ENCODE peak calls at places on chromosomes 4 and X, in four cellular contexts. One of them, this sample, is unnamed.

GRCh38 chrX:70485466-70485865 is 40.8 kb downstream of the DLG3 start:
- DNase-seq in cardiac fibroblast: no peak
- DNase-seq in A549: no peak
- DNase-seq in choroid plexus epithelial cell: no peak
- DNase-seq in this sample: no peak

GRCh38 chrX:110004210-110004609 is 1.3 kb downstream of the TMEM164 start:
- DNase-seq in cardiac fibroblast: no peak
- DNase-seq in A549: peak; percentile 13
- DNase-seq in choroid plexus epithelial cell: no peak
- DNase-seq in this sample: no peak

GRCh38 chr4:74181225-74181624 is 23.3 kb downstream of the MTHFD2L start:
- DNase-seq in cardiac fibroblast: peak; percentile 67
- DNase-seq in A549: no peak
- DNase-seq in choroid plexus epithelial cell: peak; percentile 21
- DNase-seq in this sample: no peak

GRCh38 chrX:141760761-141761160 is 62.2 kb upstream of the SPANXD start:
- DNase-seq in cardiac fibroblast: peak; percentile 15
- DNase-seq in A549: peak; percentile 17
- DNase-seq in choroid plexus epithelial cell: peak; percentile 2
- DNase-seq in this sample: no peak

GRCh38 chrX:13091111-13091765 is 46.8 kb upstream of the FAM9C start:
- DNase-seq in cardiac fibroblast: no peak
- DNase-seq in A549: no peak
- DNase-seq in choroid plexus epithelial cell: peak; percentile 60
- DNase-seq in this sample: no peak

GRCh38 chrX:132836471-132836870 is 122.0 kb downstream of the HS6ST2 start:
- DNase-seq in cardiac fibroblast: no peak
- DNase-seq in A549: no peak
- DNase-seq in choroid plexus epithelial cell: no peak
- DNase-seq in this sample: no peak

GRCh38 chr4:85677286-85677685 is 202.3 kb downstream of the ARHGAP24 start:
- DNase-seq in cardiac fibroblast: peak; percentile 10
- DNase-seq in A549: no peak
- DNase-seq in choroid plexus epithelial cell: peak; percentile 28
- DNase-seq in this sample: no peak

GRCh38 chr4:141020801-141021261 is 112.4 kb downstream of the RNF150 start:
- DNase-seq in cardiac fibroblast: peak; percentile 26
- DNase-seq in A549: no peak
- DNase-seq in choroid plexus epithelial cell: peak; percentile 76
- DNase-seq in this sample: no peak

GRCh38 chr4:172974586-172974985 is 194.0 kb upstream of the GALNT7 start:
- DNase-seq in cardiac fibroblast: no peak
- DNase-seq in A549: no peak
- DNase-seq in choroid plexus epithelial cell: no peak
- DNase-seq in this sample: no peak

GRCh38 chr4:76589402-76589801 is 154.4 kb downstream of the SHROOM3 start:
- DNase-seq in cardiac fibroblast: peak; percentile 62
- DNase-seq in A549: peak; percentile 31
- DNase-seq in choroid plexus epithelial cell: peak; percentile 65
- DNase-seq in this sample: no peak

GRCh38 chrX:8579602-8580001 is 115.0 kb downstream of the VCX3B start:
- DNase-seq in cardiac fibroblast: no peak
- DNase-seq in A549: no peak
- DNase-seq in choroid plexus epithelial cell: no peak
- DNase-seq in this sample: no peak

GRCh38 chr4:41122775-41123174 is 91.6 kb downstream of the APBB2 start:
- DNase-seq in cardiac fibroblast: no peak
- DNase-seq in A549: no peak
- DNase-seq in choroid plexus epithelial cell: no peak
- DNase-seq in this sample: no peak

GRCh38 chrX:9610774-9611392 is 146.0 kb downstream of the TBL1X start:
- DNase-seq in cardiac fibroblast: peak; percentile 40
- DNase-seq in A549: no peak
- DNase-seq in choroid plexus epithelial cell: peak; percentile 26
- DNase-seq in this sample: no peak

GRCh38 chr4:23934915-23935314 is 45.1 kb upstream of the PPARGC1A start:
- DNase-seq in cardiac fibroblast: peak; percentile 77
- DNase-seq in A549: no peak
- DNase-seq in choroid plexus epithelial cell: peak; percentile 97
- DNase-seq in this sample: no peak

GRCh38 chr4:84708406-84709135 is 125.6 kb downstream of the CDS1 start:
- DNase-seq in cardiac fibroblast: peak; percentile 62
- DNase-seq in A549: no peak
- DNase-seq in choroid plexus epithelial cell: peak; percentile 33
- DNase-seq in this sample: no peak

GRCh38 chr4:26238782-26239647 is 81.8 kb upstream of the RBPJ start:
- DNase-seq in cardiac fibroblast: peak; percentile 74
- DNase-seq in A549: no peak
- DNase-seq in choroid plexus epithelial cell: peak; percentile 76
- DNase-seq in this sample: no peak

GRCh38 chrX:150127216-150127615 is 188.9 kb upstream of the EOLA2 start:
- DNase-seq in cardiac fibroblast: no peak
- DNase-seq in A549: no peak
- DNase-seq in choroid plexus epithelial cell: no peak
- DNase-seq in this sample: no peak

DNA sequence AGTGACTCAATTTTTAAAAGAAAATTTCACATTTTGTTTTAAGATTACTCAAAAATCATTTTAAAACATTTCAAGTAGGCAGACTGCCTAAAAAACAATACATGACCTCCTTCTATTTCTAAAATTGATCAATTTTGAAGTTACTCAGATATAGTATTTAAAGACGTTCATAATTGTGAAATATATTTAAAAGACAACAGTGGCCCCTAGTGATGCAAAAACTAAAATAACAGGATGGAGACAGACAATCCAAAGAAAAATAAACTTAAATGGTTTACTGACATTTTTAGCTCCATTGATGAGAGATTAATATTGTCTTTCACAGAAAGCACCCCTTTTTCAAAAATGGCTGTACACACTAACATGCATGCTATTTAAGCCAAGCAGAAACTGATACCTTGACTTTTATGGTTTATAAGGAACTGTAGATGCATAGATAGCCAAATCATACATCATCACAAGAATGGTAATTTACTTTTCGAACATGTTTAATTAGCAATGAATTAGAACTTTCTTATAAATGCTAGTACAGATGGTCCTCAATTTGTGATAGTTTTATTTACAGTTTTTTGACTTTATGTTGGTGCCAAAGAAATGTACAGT is 69.8 kb upstream of the FAT4 start:
- DNase-seq in cardiac fibroblast: peak; percentile 72
- DNase-seq in A549: no peak
- DNase-seq in choroid plexus epithelial cell: peak; percentile 57
- DNase-seq in this sample: no peak
- TF ChIP-seq CTCF in cardiac fibroblast: peak; percentile 22
- TF ChIP-seq CTCF in A549: peak; percentile 36
- TF ChIP-seq CTCF in choroid plexus epithelial cell: peak; percentile 42
- TF ChIP-seq CTCF in this sample: no peak

DNA sequence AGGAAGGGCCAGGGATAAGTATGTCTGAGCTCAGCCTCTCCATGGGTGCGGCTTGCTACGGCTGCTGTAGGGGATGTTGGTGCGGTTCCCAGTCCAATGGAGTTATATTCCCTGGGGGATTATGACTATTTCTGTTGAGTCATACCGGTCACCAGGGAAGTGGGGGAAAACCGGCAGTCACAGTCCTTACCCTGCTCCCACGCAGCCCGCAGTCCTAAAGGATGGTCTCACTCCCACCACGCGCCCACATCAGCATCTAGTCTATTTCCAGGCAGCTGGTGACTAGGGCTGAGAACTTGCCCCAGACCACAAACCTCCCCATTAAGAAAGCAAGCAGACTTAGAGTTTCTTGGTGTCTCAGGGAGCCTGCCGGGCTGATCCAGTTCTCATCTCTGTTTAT is 191.6 kb downstream of the VEGFC start:
- DNase-seq in cardiac fibroblast: peak; percentile 85
- DNase-seq in A549: peak; percentile 2
- DNase-seq in choroid plexus epithelial cell: no peak
- DNase-seq in this sample: no peak
- TF ChIP-seq CTCF in cardiac fibroblast: no peak
- TF ChIP-seq CTCF in A549: no peak
- TF ChIP-seq CTCF in choroid plexus epithelial cell: no peak
- TF ChIP-seq CTCF in this sample: no peak

GRCh38 chr4:1604706-1605205 is 79.4 kb downstream of the FAM53A start:
- DNase-seq in cardiac fibroblast: no peak
- DNase-seq in A549: no peak
- DNase-seq in choroid plexus epithelial cell: no peak
- DNase-seq in this sample: no peak
- TF ChIP-seq CTCF in cardiac fibroblast: no peak
- TF ChIP-seq CTCF in A549: no peak
- TF ChIP-seq CTCF in choroid plexus epithelial cell: no peak
- TF ChIP-seq CTCF in this sample: no peak

DNA sequence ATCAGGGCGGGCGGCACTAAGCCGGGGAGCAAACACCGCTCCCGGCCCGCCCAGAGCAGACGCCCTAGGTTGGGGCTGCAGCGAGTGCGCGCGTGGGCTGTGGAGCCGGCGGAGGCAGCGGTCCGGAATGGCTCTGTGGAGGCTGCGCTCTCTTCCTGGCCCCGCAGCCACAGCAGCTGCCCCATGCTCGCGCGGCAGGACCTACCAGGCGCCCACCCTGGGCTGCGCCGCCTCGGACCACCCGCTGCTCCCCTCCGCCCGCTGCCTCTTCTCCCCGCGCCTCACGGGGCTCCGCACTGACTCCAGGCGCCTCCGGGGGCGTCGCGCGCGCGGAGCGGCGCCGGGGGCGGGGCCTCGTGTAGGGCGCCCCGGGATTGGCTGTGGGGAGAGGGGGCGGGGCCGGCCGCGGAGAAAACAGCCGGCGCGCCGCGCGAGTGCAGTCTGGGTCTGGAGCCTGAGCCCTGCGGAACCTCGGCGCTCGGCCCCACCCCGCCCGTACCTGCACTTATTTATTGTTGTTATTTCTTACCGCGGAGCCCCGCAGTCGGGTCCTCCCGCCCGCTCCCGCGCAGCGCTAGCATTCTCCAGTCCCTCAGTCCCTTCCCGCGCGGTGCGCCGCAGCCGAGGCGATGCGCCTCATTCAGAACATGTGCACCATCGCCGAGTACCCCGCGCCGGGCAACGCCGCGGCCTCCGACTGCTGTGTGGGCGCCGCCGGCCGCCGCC is at the start of gene RASL11B:
- DNase-seq in cardiac fibroblast: peak; percentile 63
- DNase-seq in A549: peak; percentile 40
- DNase-seq in choroid plexus epithelial cell: peak; percentile 71
- DNase-seq in this sample: peak; percentile 91
- TF ChIP-seq CTCF in cardiac fibroblast: no peak
- TF ChIP-seq CTCF in A549: no peak
- TF ChIP-seq CTCF in choroid plexus epithelial cell: no peak
- TF ChIP-seq CTCF in this sample: no peak

DNA sequence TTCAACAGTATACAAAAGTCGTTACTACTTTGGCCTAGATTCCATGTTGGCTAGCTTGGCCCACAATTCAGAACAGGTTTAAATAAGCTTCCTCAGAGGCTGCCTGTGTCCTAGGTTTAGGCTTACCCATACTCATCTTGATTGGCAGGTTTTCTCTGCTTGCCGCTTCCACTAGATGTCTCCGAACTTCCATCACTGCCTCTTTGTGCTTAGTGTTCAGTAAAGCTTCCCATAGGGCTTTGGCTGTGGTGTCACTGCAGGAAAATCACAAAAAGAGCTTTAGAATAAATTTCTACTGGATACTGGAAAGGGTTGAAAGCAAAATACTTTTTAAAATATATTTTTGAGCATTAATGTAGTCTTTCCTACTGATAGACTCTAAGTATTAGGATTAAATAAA is 52.4 kb downstream of the SCFD2 start:
- DNase-seq in cardiac fibroblast: peak; percentile 44
- DNase-seq in A549: peak; percentile 46
- DNase-seq in choroid plexus epithelial cell: peak; percentile 77
- DNase-seq in this sample: no peak
- TF ChIP-seq CTCF in cardiac fibroblast: peak; percentile 15
- TF ChIP-seq CTCF in A549: peak; percentile 29
- TF ChIP-seq CTCF in choroid plexus epithelial cell: peak; percentile 70
- TF ChIP-seq CTCF in this sample: no peak

DNA sequence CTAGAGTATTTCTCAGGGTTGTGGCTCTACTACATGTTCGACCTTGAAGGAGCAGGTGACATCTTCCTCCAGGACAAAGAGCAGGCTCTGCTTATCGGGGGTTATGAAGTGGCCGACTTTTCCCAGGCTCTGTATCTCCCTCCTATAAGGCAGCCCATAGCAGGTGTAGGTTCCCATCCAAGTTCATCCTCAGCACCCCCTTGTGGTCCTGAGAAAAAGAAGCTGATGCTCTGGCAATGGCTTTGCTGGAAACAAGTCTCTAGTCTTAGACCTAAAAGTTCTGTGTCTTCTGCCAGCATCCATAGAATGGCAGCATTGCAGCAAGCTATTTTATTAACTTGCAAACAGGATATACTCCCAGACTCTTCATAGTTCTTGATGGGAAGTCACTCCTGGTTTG is 836.6 kb upstream of the PRKX start:
- DNase-seq in cardiac fibroblast: no peak
- DNase-seq in A549: peak; percentile 6
- DNase-seq in choroid plexus epithelial cell: no peak
- DNase-seq in this sample: no peak
- TF ChIP-seq CTCF in cardiac fibroblast: no peak
- TF ChIP-seq CTCF in A549: no peak
- TF ChIP-seq CTCF in choroid plexus epithelial cell: no peak
- TF ChIP-seq CTCF in this sample: no peak

DNA sequence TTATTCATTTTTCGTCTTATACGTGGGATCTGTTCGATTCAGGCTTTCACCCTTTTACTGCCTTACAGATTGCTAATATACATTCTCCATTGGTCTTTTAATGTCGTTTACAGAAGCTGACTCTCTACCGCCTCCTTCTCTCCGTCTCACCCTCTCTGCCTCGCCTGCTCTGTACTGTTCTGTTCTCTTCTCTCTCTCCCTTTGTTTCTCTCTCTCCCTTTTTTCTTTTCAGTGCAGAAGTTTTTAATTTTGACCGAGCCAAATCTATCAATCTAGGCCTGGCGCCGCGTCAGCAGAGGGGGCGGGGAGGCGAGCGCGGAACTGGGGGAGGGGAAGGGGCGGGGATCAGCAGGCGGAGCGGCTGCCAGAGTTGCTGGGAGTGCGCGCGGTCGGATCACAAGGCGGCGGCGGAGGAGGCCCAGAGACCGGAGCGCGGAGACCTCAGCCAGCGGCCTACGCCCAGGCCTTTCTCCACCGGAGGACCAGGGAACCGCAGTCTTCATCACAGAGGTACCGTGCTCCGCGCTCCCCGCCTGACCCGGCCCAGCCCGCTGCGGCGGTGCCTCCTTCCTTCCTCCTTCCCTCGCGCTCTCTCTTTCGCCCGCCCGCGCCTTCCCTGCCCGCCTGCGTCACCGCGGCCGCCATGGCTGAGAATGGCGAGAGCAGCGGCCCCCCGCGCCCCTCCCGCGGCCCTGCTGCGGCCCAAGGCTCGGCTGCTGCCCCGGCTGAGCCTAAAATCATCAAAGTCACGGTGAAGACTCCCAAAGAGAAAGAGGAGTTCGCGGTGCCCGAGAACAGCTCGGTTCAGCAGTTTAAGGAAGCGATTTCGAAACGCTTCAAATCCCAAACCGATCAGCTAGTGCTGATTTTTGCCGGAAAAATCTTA is at the start of gene UBQLN2:
- DNase-seq in cardiac fibroblast: peak; percentile 79
- DNase-seq in A549: peak; percentile 87
- DNase-seq in choroid plexus epithelial cell: peak; percentile 83
- DNase-seq in this sample: peak; percentile 61
- TF ChIP-seq CTCF in cardiac fibroblast: peak; percentile 23
- TF ChIP-seq CTCF in A549: no peak
- TF ChIP-seq CTCF in choroid plexus epithelial cell: peak; percentile 51
- TF ChIP-seq CTCF in this sample: no peak

GRCh38 chr4:110480031-110480549 is 4.1 kb downstream of the ENPEP start:
- DNase-seq in cardiac fibroblast: peak; percentile 95
- DNase-seq in A549: no peak
- DNase-seq in choroid plexus epithelial cell: peak; percentile 96
- DNase-seq in this sample: no peak
- TF ChIP-seq CTCF in cardiac fibroblast: peak; percentile 56
- TF ChIP-seq CTCF in A549: no peak
- TF ChIP-seq CTCF in choroid plexus epithelial cell: peak; percentile 68
- TF ChIP-seq CTCF in this sample: no peak